ENCODE peak calls at places on chromosomes 12 and 14, in nine cellular contexts. One of them, this sample, is unnamed.
A peak's percentile ranks its signal among the peaks of the same experiment; 100 is the strongest.

GRCh38 chr12:26226629-26227375 is 31.4 kb downstream of the SSPN start:
- DNase-seq in transverse colon: peak; percentile 40
- DNase-seq in astrocyte: peak; percentile 39
- DNase-seq in cardiac fibroblast: no peak
- DNase-seq in lung: no peak
- DNase-seq in A549: no peak
- DNase-seq in brain microvascular endothelial cell: no peak
- DNase-seq in GM23338: peak; percentile 84
- DNase-seq in nephron progenitor cell: peak; percentile 60
- DNase-seq in this sample: peak; percentile 15

GRCh38 chr14:95871531-95871930 is 5.1 kb upstream of the TUNAR start:
- DNase-seq in transverse colon: no peak
- DNase-seq in astrocyte: no peak
- DNase-seq in cardiac fibroblast: no peak
- DNase-seq in lung: no peak
- DNase-seq in A549: no peak
- DNase-seq in brain microvascular endothelial cell: no peak
- DNase-seq in GM23338: no peak
- DNase-seq in nephron progenitor cell: no peak
- DNase-seq in this sample: no peak

GRCh38 chr12:40474630-40475029 is 217.6 kb upstream of the CNTN1 start:
- DNase-seq in transverse colon: no peak
- DNase-seq in astrocyte: no peak
- DNase-seq in cardiac fibroblast: no peak
- DNase-seq in lung: no peak
- DNase-seq in A549: no peak
- DNase-seq in brain microvascular endothelial cell: no peak
- DNase-seq in GM23338: no peak
- DNase-seq in nephron progenitor cell: no peak
- DNase-seq in this sample: no peak

GRCh38 chr12:98211914-98212695 is 303.3 kb upstream of the TMPO start:
- DNase-seq in transverse colon: no peak
- DNase-seq in astrocyte: peak; percentile 73
- DNase-seq in cardiac fibroblast: peak; percentile 36
- DNase-seq in lung: no peak
- DNase-seq in A549: peak; percentile 28
- DNase-seq in brain microvascular endothelial cell: peak; percentile 13
- DNase-seq in GM23338: no peak
- DNase-seq in nephron progenitor cell: no peak
- DNase-seq in this sample: no peak

GRCh38 chr12:121451931-121452330 is 52.0 kb downstream of the RNF34 start:
- DNase-seq in transverse colon: peak; percentile 59
- DNase-seq in astrocyte: no peak
- DNase-seq in cardiac fibroblast: no peak
- DNase-seq in lung: no peak
- DNase-seq in A549: no peak
- DNase-seq in brain microvascular endothelial cell: no peak
- DNase-seq in GM23338: no peak
- DNase-seq in nephron progenitor cell: no peak
- DNase-seq in this sample: no peak

GRCh38 chr14:57747036-57747435 is 118.9 kb downstream of the SLC35F4 start:
- DNase-seq in transverse colon: peak; percentile 30
- DNase-seq in astrocyte: peak; percentile 55
- DNase-seq in cardiac fibroblast: peak; percentile 60
- DNase-seq in lung: peak; percentile 55
- DNase-seq in A549: peak; percentile 18
- DNase-seq in brain microvascular endothelial cell: no peak
- DNase-seq in GM23338: no peak
- DNase-seq in nephron progenitor cell: no peak
- DNase-seq in this sample: no peak

GRCh38 chr12:15636060-15636890 is 152.9 kb downstream of the EPS8 start:
- DNase-seq in transverse colon: no peak
- DNase-seq in astrocyte: no peak
- DNase-seq in cardiac fibroblast: no peak
- DNase-seq in lung: no peak
- DNase-seq in A549: no peak
- DNase-seq in brain microvascular endothelial cell: no peak
- DNase-seq in GM23338: no peak
- DNase-seq in nephron progenitor cell: no peak
- DNase-seq in this sample: no peak

GRCh38 chr12:124381454-124382207 is 86.7 kb downstream of the RFLNA start:
- DNase-seq in transverse colon: peak; percentile 90
- DNase-seq in astrocyte: peak; percentile 81
- DNase-seq in cardiac fibroblast: peak; percentile 92
- DNase-seq in lung: peak; percentile 90
- DNase-seq in A549: peak; percentile 93
- DNase-seq in brain microvascular endothelial cell: peak; percentile 78
- DNase-seq in GM23338: no peak
- DNase-seq in nephron progenitor cell: no peak
- DNase-seq in this sample: no peak

GRCh38 chr14:65954915-65955314 is 531.3 kb upstream of the CCDC196 start:
- DNase-seq in transverse colon: no peak
- DNase-seq in astrocyte: no peak
- DNase-seq in cardiac fibroblast: no peak
- DNase-seq in lung: no peak
- DNase-seq in A549: no peak
- DNase-seq in brain microvascular endothelial cell: no peak
- DNase-seq in GM23338: no peak
- DNase-seq in nephron progenitor cell: no peak
- DNase-seq in this sample: no peak

GRCh38 chr14:65959563-65960024 is 526.6 kb upstream of the CCDC196 start:
- DNase-seq in transverse colon: no peak
- DNase-seq in astrocyte: no peak
- DNase-seq in cardiac fibroblast: no peak
- DNase-seq in lung: no peak
- DNase-seq in A549: no peak
- DNase-seq in brain microvascular endothelial cell: no peak
- DNase-seq in GM23338: no peak
- DNase-seq in nephron progenitor cell: no peak
- DNase-seq in this sample: no peak

GRCh38 chr14:65957631-65958205 is 528.5 kb upstream of the CCDC196 start:
- DNase-seq in transverse colon: no peak
- DNase-seq in astrocyte: no peak
- DNase-seq in cardiac fibroblast: no peak
- DNase-seq in lung: no peak
- DNase-seq in A549: no peak
- DNase-seq in brain microvascular endothelial cell: no peak
- DNase-seq in GM23338: peak; percentile 34
- DNase-seq in nephron progenitor cell: no peak
- DNase-seq in this sample: no peak

GRCh38 chr14:65961004-65961403 is 525.2 kb upstream of the CCDC196 start:
- DNase-seq in transverse colon: peak; percentile 68
- DNase-seq in astrocyte: peak; percentile 4
- DNase-seq in cardiac fibroblast: peak; percentile 70
- DNase-seq in lung: peak; percentile 41
- DNase-seq in A549: peak; percentile 54
- DNase-seq in brain microvascular endothelial cell: peak; percentile 3
- DNase-seq in GM23338: peak; percentile 87
- DNase-seq in nephron progenitor cell: peak; percentile 67
- DNase-seq in this sample: peak; percentile 19

DNA sequence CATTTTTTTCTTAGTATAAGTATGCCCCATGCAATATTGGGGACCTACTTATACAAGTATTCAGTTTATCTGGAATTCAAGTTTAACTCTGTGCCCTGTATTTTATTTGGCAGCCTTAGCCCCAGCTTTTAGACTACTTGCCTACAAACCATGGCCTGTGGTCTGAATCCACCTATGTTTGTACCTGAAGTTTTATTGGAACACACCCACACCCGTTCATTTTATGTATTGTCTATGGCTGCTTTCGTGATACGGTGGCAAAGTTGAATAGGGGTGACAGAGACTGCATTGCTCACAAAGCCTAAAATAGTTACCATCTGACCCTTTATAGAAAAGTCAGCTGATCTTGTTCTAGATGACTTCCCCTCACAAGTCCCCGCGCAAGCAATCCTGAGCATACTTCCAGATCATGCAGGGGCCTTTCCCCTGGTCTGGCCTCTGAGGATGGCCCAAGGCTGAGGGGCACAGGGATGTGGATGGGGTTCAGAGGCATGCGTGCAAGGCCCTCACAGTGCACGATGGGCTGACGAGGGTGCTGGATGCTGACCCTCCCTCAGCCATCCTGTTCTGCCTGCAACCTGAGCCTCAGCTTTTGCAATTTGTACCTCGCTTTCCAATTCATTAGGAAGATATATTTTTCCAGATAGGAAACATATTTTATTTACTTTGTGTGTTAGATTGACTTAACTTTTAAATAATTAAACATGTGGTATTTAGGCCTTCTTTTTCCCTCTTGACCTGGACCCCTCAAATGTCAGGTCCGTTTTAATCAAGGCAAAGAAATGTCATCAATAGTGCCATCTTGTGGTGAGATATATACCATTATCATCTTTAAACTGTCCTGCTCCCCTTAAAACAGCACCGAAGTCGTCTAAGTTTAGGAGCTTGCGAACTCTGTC is 527.3 kb upstream of the CCDC196 start:
- DNase-seq in transverse colon: no peak
- DNase-seq in astrocyte: peak; percentile 7
- DNase-seq in cardiac fibroblast: peak; percentile 47
- DNase-seq in lung: no peak
- DNase-seq in A549: peak; percentile 37
- DNase-seq in brain microvascular endothelial cell: no peak
- DNase-seq in GM23338: peak; percentile 80
- DNase-seq in nephron progenitor cell: no peak
- DNase-seq in this sample: peak; percentile 13
- TF ChIP-seq CTCF in transverse colon: peak; percentile 59
- TF ChIP-seq CTCF in astrocyte: peak; percentile 36
- TF ChIP-seq CTCF in cardiac fibroblast: peak; percentile 27
- TF ChIP-seq CTCF in lung: peak; percentile 24
- TF ChIP-seq CTCF in A549: peak; percentile 72
- TF ChIP-seq CTCF in brain microvascular endothelial cell: peak; percentile 28
- TF ChIP-seq CTCF in GM23338: peak; percentile 70
- TF ChIP-seq CTCF in nephron progenitor cell: peak; percentile 61
- TF ChIP-seq CTCF in this sample: peak; percentile 36

DNA sequence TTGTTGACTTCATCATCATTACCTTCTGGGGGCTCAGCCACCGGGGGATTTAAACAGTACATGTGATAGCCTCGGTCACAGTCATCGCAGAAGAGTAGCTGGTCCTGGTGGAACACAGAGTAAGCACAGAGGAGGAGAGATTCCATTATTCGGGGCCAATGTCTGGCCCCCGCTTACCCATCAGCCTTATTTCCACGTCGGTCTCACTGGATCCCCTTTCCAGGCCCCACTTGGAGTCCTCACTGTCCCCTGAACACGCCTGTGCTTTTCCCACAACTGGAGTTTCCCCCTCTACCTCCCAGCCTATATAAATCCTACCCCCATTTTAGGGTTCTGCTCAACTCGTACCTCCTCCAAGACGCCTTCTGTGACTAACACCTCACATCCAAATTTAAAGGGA is 274.0 kb downstream of the DPF3 start:
- DNase-seq in transverse colon: no peak
- DNase-seq in astrocyte: no peak
- DNase-seq in cardiac fibroblast: no peak
- DNase-seq in lung: no peak
- DNase-seq in A549: no peak
- DNase-seq in brain microvascular endothelial cell: no peak
- DNase-seq in GM23338: no peak
- DNase-seq in nephron progenitor cell: no peak
- DNase-seq in this sample: no peak
- TF ChIP-seq CTCF in transverse colon: no peak
- TF ChIP-seq CTCF in astrocyte: no peak
- TF ChIP-seq CTCF in cardiac fibroblast: no peak
- TF ChIP-seq CTCF in lung: no peak
- TF ChIP-seq CTCF in A549: no peak
- TF ChIP-seq CTCF in brain microvascular endothelial cell: no peak
- TF ChIP-seq CTCF in GM23338: no peak
- TF ChIP-seq CTCF in nephron progenitor cell: no peak
- TF ChIP-seq CTCF in this sample: no peak

GRCh38 chr12:51813931-51814310 is 34.6 kb downstream of the FIGNL2 start:
- DNase-seq in transverse colon: no peak
- DNase-seq in astrocyte: no peak
- DNase-seq in cardiac fibroblast: no peak
- DNase-seq in lung: no peak
- DNase-seq in A549: no peak
- DNase-seq in brain microvascular endothelial cell: no peak
- DNase-seq in GM23338: peak; percentile 59
- DNase-seq in nephron progenitor cell: no peak
- DNase-seq in this sample: no peak

GRCh38 chr12:51812871-51813270 is 35.6 kb downstream of the FIGNL2 start:
- DNase-seq in transverse colon: no peak
- DNase-seq in astrocyte: no peak
- DNase-seq in cardiac fibroblast: no peak
- DNase-seq in lung: no peak
- DNase-seq in A549: no peak
- DNase-seq in brain microvascular endothelial cell: no peak
- DNase-seq in GM23338: no peak
- DNase-seq in nephron progenitor cell: no peak
- DNase-seq in this sample: no peak

GRCh38 chr12:51817027-51817953 is 31.2 kb downstream of the FIGNL2 start:
- DNase-seq in transverse colon: no peak
- DNase-seq in astrocyte: no peak
- DNase-seq in cardiac fibroblast: no peak
- DNase-seq in lung: no peak
- DNase-seq in A549: no peak
- DNase-seq in brain microvascular endothelial cell: no peak
- DNase-seq in GM23338: no peak
- DNase-seq in nephron progenitor cell: no peak
- DNase-seq in this sample: no peak

GRCh38 chr12:51815571-51815970 is 32.9 kb downstream of the FIGNL2 start:
- DNase-seq in transverse colon: no peak
- DNase-seq in astrocyte: no peak
- DNase-seq in cardiac fibroblast: no peak
- DNase-seq in lung: no peak
- DNase-seq in A549: no peak
- DNase-seq in brain microvascular endothelial cell: no peak
- DNase-seq in GM23338: peak; percentile 65
- DNase-seq in nephron progenitor cell: no peak
- DNase-seq in this sample: no peak

GRCh38 chr12:51814311-51815088 is 34.0 kb downstream of the FIGNL2 start:
- DNase-seq in transverse colon: peak; percentile 86
- DNase-seq in astrocyte: peak; percentile 62
- DNase-seq in cardiac fibroblast: peak; percentile 79
- DNase-seq in lung: peak; percentile 65
- DNase-seq in A549: peak; percentile 82
- DNase-seq in brain microvascular endothelial cell: peak; percentile 25
- DNase-seq in GM23338: peak; percentile 89
- DNase-seq in nephron progenitor cell: peak; percentile 85
- DNase-seq in this sample: peak; percentile 44
- TF ChIP-seq CTCF in transverse colon: peak; percentile 41
- TF ChIP-seq CTCF in astrocyte: peak; percentile 26
- TF ChIP-seq CTCF in cardiac fibroblast: peak; percentile 50
- TF ChIP-seq CTCF in lung: peak; percentile 62
- TF ChIP-seq CTCF in A549: peak; percentile 93
- TF ChIP-seq CTCF in brain microvascular endothelial cell: peak; percentile 68
- TF ChIP-seq CTCF in GM23338: peak; percentile 27
- TF ChIP-seq CTCF in nephron progenitor cell: no peak
- TF ChIP-seq CTCF in this sample: peak; percentile 44

GRCh38 chr12:110934093-110934852 is 13.9 kb upstream of the MYL2 start:
- DNase-seq in transverse colon: no peak
- DNase-seq in astrocyte: peak; percentile 41
- DNase-seq in cardiac fibroblast: no peak
- DNase-seq in lung: no peak
- DNase-seq in A549: peak; percentile 77
- DNase-seq in brain microvascular endothelial cell: no peak
- DNase-seq in GM23338: peak; percentile 74
- DNase-seq in nephron progenitor cell: no peak
- DNase-seq in this sample: no peak

GRCh38 chr12:110930348-110931314 is 10.3 kb upstream of the MYL2 start:
- DNase-seq in transverse colon: no peak
- DNase-seq in astrocyte: no peak
- DNase-seq in cardiac fibroblast: no peak
- DNase-seq in lung: no peak
- DNase-seq in A549: no peak
- DNase-seq in brain microvascular endothelial cell: no peak
- DNase-seq in GM23338: no peak
- DNase-seq in nephron progenitor cell: no peak
- DNase-seq in this sample: no peak

GRCh38 chr12:110931315-110931728 is 10.9 kb upstream of the MYL2 start:
- DNase-seq in transverse colon: no peak
- DNase-seq in astrocyte: no peak
- DNase-seq in cardiac fibroblast: peak; percentile 39
- DNase-seq in lung: no peak
- DNase-seq in A549: no peak
- DNase-seq in brain microvascular endothelial cell: no peak
- DNase-seq in GM23338: peak; percentile 37
- DNase-seq in nephron progenitor cell: no peak
- DNase-seq in this sample: no peak

GRCh38 chr12:110933326-110933974 is 13.1 kb upstream of the MYL2 start:
- DNase-seq in transverse colon: no peak
- DNase-seq in astrocyte: no peak
- DNase-seq in cardiac fibroblast: no peak
- DNase-seq in lung: no peak
- DNase-seq in A549: no peak
- DNase-seq in brain microvascular endothelial cell: no peak
- DNase-seq in GM23338: no peak
- DNase-seq in nephron progenitor cell: no peak
- DNase-seq in this sample: no peak

GRCh38 chr12:110932048-110932447 is 11.7 kb upstream of the MYL2 start:
- DNase-seq in transverse colon: no peak
- DNase-seq in astrocyte: no peak
- DNase-seq in cardiac fibroblast: peak; percentile 25
- DNase-seq in lung: no peak
- DNase-seq in A549: peak; percentile 23
- DNase-seq in brain microvascular endothelial cell: no peak
- DNase-seq in GM23338: peak; percentile 68
- DNase-seq in nephron progenitor cell: peak; percentile 29
- DNase-seq in this sample: no peak
- TF ChIP-seq CTCF in transverse colon: no peak
- TF ChIP-seq CTCF in astrocyte: peak; percentile 13
- TF ChIP-seq CTCF in cardiac fibroblast: peak; percentile 51
- TF ChIP-seq CTCF in lung: no peak
- TF ChIP-seq CTCF in A549: peak; percentile 50
- TF ChIP-seq CTCF in brain microvascular endothelial cell: peak; percentile 57
- TF ChIP-seq CTCF in GM23338: peak; percentile 78
- TF ChIP-seq CTCF in nephron progenitor cell: peak; percentile 36
- TF ChIP-seq CTCF in this sample: peak; percentile 41